ENCODE peak calls at places on chromosomes 16 and 17, in seven cellular contexts. A, J, M, H, B, G and S are unnamed samples.

GRCh38 chr16:87541004-87541881 is 48.4 kb upstream of the ZCCHC14 start:
- DNase-seq in M (peak; percentile 60), A (peak; percentile 70), J (no peak), G (no peak), B (no peak), H (no peak), S (peak; percentile 35)

GRCh38 chr16:50498756-50499155 is 49.4 kb upstream of the NKD1 start:
- DNase-seq in J (no peak), G (no peak), M (no peak), A (no peak), B (no peak), H (no peak), S (no peak)

GRCh38 chr16:50747206-50747956 is 5.5 kb downstream of the CYLD start:
- DNase-seq in J (no peak), A (no peak), M (no peak), H (no peak), B (peak; percentile 22), G (no peak), S (no peak)

GRCh38 chr16:11080999-11081630 is 136.8 kb downstream of the CLEC16A start:
- DNase-seq in G (no peak), J (no peak), H (no peak), A (no peak), B (no peak), M (no peak), S (no peak)

GRCh38 chr17:58702045-58702476 is 9.7 kb downstream of the RAD51C start:
- DNase-seq in M (no peak), A (no peak), B (no peak), J (no peak), G (no peak), H (no peak), S (no peak)

GRCh38 chr16:78784773-78785172 is 685.3 kb downstream of the WWOX start:
- DNase-seq in G (no peak), J (no peak), H (no peak), B (no peak), M (no peak), A (no peak), S (no peak)

GRCh38 chr17:3738562-3739295 is 15.0 kb downstream of the HASPIN start:
- DNase-seq in J (no peak), B (no peak), H (peak; percentile 82), M (peak; percentile 89), G (no peak), A (no peak), S (no peak)

GRCh38 chr17:4307179-4307930 is 43.6 kb upstream of the ANKFY1 start:
- DNase-seq in A (no peak), G (no peak), H (no peak), J (no peak), M (no peak), B (no peak), S (no peak)

GRCh38 chr16:14186007-14186953 is 115.2 kb downstream of the MRTFB start:
- DNase-seq in A (peak; percentile 37), H (no peak), M (no peak), J (no peak), G (no peak), B (peak; percentile 50), S (no peak)

GRCh38 chr17:58254803-58255202 is 16.4 kb downstream of the LPO start:
- DNase-seq in G (no peak), A (no peak), H (no peak), J (no peak), B (no peak), M (no peak), S (no peak)

GRCh38 chr16:5336898-5337297 is 239.3 kb upstream of the EEF2KMT start:
- DNase-seq in B (no peak), A (no peak), J (no peak), H (no peak), M (no peak), G (no peak), S (no peak)

GRCh38 chr16:53048139-53048915 is 4.4 kb downstream of the CHD9NB start:
- DNase-seq in B (no peak), G (no peak), M (peak; percentile 63), A (no peak), J (no peak), H (no peak), S (no peak)

GRCh38 chr17:2485543-2485942 is 26.1 kb downstream of the METTL16 start:
- DNase-seq in J (no peak), A (no peak), M (no peak), B (peak; percentile 32), G (no peak), H (no peak), S (no peak)

GRCh38 chr17:2712300-2713043 is 908 bp upstream of the CLUH start:
- DNase-seq in J (no peak), B (no peak), G (no peak), M (no peak), A (no peak), H (no peak), S (no peak)

GRCh38 chr17:64387145-64387473 is 3.6 kb downstream of the PECAM1 start:
- DNase-seq in B (no peak), M (peak; percentile 29), J (no peak), H (no peak), A (no peak), G (no peak), S (no peak)

GRCh38 chr17:37833237-37833859 is 88.5 kb upstream of the HNF1B start:
- DNase-seq in G (no peak), H (no peak), A (no peak), M (no peak), J (no peak), B (no peak), S (no peak)

GRCh38 chr16:88264641-88265285 is 118.0 kb upstream of the ZNF469 start:
- DNase-seq in J (peak; percentile 96), M (peak; percentile 95), A (peak; percentile 95), H (peak; percentile 99), B (peak; percentile 94), G (peak; percentile 35), S (peak; percentile 80)

GRCh38 chr17:69574257-69575197 is 160.0 kb downstream of the MAP2K6 start:
- DNase-seq in B (peak; percentile 67), A (peak; percentile 36), H (no peak), M (no peak), G (no peak), J (no peak), S (no peak)

GRCh38 chr17:30148376-30148775 is 31.8 kb downstream of the NSRP1 start:
- DNase-seq in H (no peak), J (no peak), G (no peak), M (no peak), A (no peak), B (no peak), S (no peak)

GRCh38 chr16:85697441-85697840 is 8.7 kb upstream of the GINS2 start:
- DNase-seq in M (no peak), H (no peak), A (no peak), J (no peak), G (no peak), B (no peak), S (no peak)

GRCh38 chr16:50360033-50360778 is 8.6 kb downstream of the BRD7 start:
- DNase-seq in G (no peak), B (no peak), A (no peak), H (peak; percentile 48), M (no peak), J (no peak), S (no peak)

GRCh38 chr17:35184274-35184673 is 9.9 kb downstream of the SLC35G3 start:
- DNase-seq in A (no peak), M (no peak), B (no peak), J (no peak), H (no peak), G (no peak), S (no peak)

GRCh38 chr16:75624921-75625334 is 1.8 kb upstream of the ADAT1 start:
- DNase-seq in M (no peak), A (no peak), J (no peak), B (peak; percentile 37), H (no peak), G (no peak), S (no peak)

GRCh38 chr17:82097187-82097918 is 683 bp downstream of the FASN start:
- DNase-seq in A (peak; percentile 57), B (peak; percentile 66), M (no peak), G (no peak), J (no peak), H (peak; percentile 59), S (peak; percentile 71)

GRCh38 chr17:65759532-65759931 is 198.1 kb upstream of the AXIN2 start:
- DNase-seq in M (no peak), B (no peak), A (no peak), H (no peak), J (no peak), G (no peak), S (no peak)
- TF ChIP-seq POLR2A in M (no peak), B (no peak), A (no peak), H (no peak), J (no peak), G (no peak), S (no peak)

GRCh38 chr16:2756288-2757015 is 4.0 kb downstream of the SRRM2 start:
- DNase-seq in M (no peak), G (no peak), A (no peak), J (no peak), H (no peak), B (no peak), S (no peak)

GRCh38 chr16:2753523-2754020 is 1.1 kb downstream of the SRRM2 start:
- DNase-seq in H (no peak), B (no peak), G (no peak), A (no peak), J (no peak), M (no peak), S (no peak)

GRCh38 chr16:2755158-2755557 is 2.7 kb downstream of the SRRM2 start:
- DNase-seq in J (no peak), A (no peak), B (no peak), G (no peak), H (no peak), M (no peak), S (no peak)

GRCh38 chr16:2761472-2761871 is 9.0 kb downstream of the SRRM2 start:
- DNase-seq in H (no peak), A (no peak), G (no peak), M (no peak), B (no peak), J (no peak), S (no peak)

GRCh38 chr16:2757344-2757743 is 4.9 kb downstream of the SRRM2 start:
- DNase-seq in H (no peak), G (no peak), M (no peak), B (no peak), J (no peak), A (no peak), S (no peak)
- TF ChIP-seq POLR2A in H (no peak), G (no peak), M (no peak), B (no peak), J (no peak), A (no peak), S (no peak)

GRCh38 chr16:72169708-72170107 is 2.2 kb downstream of the PMFBP1 start:
- DNase-seq in M (no peak), J (no peak), A (no peak), B (no peak), H (no peak), G (no peak), S (no peak)
- TF ChIP-seq POLR2A in M (no peak), J (no peak), A (no peak), B (no peak), H (no peak), G (no peak), S (no peak)

GRCh38 chr16:2205104-2205966 is at the start of gene MLST8:
- DNase-seq in J (peak; percentile 71), M (peak; percentile 93), B (peak; percentile 89), G (peak; percentile 57), A (peak; percentile 93), H (peak; percentile 90), S (peak; percentile 99)
- TF ChIP-seq POLR2A in J (peak; percentile 73), M (peak; percentile 89), B (peak; percentile 65), G (peak; percentile 67), A (peak; percentile 73), H (peak; percentile 86), S (peak; percentile 52)